ENCODE peak calls at places on chromosome 3, in ten cellular contexts. M is uterus, I is adrenal gland, R is body of pancreas, S is suprapubic skin, Z is breast epithelium, W is A549, E is endothelial cell of umbilical vein, G is HepG2, V is Peyer's patch. P is an unnamed sample. For H3K4me1, the result is how much of the 10 kb centered on the place peaks cover.

GRCh38 chr3:189331002-189331418 is 159.2 kb downstream of the TPRG1 start:
- DNase-seq in G (no peak), S (no peak), V (no peak), Z (no peak), I (no peak), R (no peak), E (no peak), W (no peak), M (no peak), P (no peak)

GRCh38 chr3:52848617-52849016 is 13.8 kb upstream of the MUSTN1 start:
- DNase-seq in S (peak), R (no peak), E (no peak), M (no peak), W (no peak), Z (no peak), V (no peak), G (no peak), I (peak), P (peak)

GRCh38 chr3:5194801-5195509 is 7.4 kb downstream of the EDEM1 start:
- DNase-seq in E (peak), I (peak), W (peak), V (no peak), G (peak), R (peak), S (no peak), Z (peak), M (peak), P (no peak)

GRCh38 chr3:155064920-155065319 is 15.2 kb upstream of the MME start:
- DNase-seq in R (no peak), Z (no peak), W (no peak), E (no peak), S (no peak), V (no peak), M (no peak), I (no peak), G (no peak), P (no peak)

GRCh38 chr3:189978753-189979152 is 141.9 kb downstream of the P3H2 start:
- DNase-seq in E (no peak), R (no peak), M (no peak), W (no peak), I (no peak), S (no peak), G (no peak), V (no peak), Z (no peak), P (no peak)

GRCh38 chr3:53324011-53324544 is 23.3 kb downstream of the DCP1A start:
- DNase-seq in G (no peak), S (no peak), M (no peak), R (no peak), E (no peak), Z (no peak), V (no peak), W (no peak), I (no peak), P (no peak)

GRCh38 chr3:45173776-45174175 is 27.6 kb upstream of the CDCP1 start:
- DNase-seq in G (no peak), S (no peak), E (no peak), I (no peak), W (no peak), M (no peak), R (no peak), Z (no peak), V (no peak), P (no peak)

GRCh38 chr3:115401891-115402501 is 221.3 kb upstream of the GAP43 start:
- DNase-seq in E (peak), W (no peak), Z (no peak), I (no peak), V (no peak), M (no peak), R (no peak), G (no peak), S (no peak), P (no peak)

GRCh38 chr3:184040010-184040409 is 8.5 kb downstream of the HTR3D start:
- DNase-seq in I (peak), W (peak), R (peak), V (no peak), S (no peak), M (no peak), E (peak), G (peak), Z (no peak), P (no peak)

GRCh38 chr3:77707271-77707670 is 667.4 kb downstream of the ROBO2 start:
- DNase-seq in I (no peak), G (no peak), E (no peak), V (no peak), Z (no peak), S (no peak), W (no peak), M (no peak), R (no peak), P (no peak)

GRCh38 chr3:38297947-38298711 is 16.0 kb downstream of the SLC22A14 start:
- DNase-seq in V (no peak), Z (no peak), W (peak), S (no peak), I (no peak), E (peak), M (no peak), G (no peak), R (no peak), P (no peak)

GRCh38 chr3:73661262-73661661 is 36.5 kb upstream of the PDZRN3 start:
- DNase-seq in W (no peak), E (no peak), M (no peak), S (no peak), V (no peak), G (no peak), Z (no peak), I (no peak), R (no peak), P (no peak)

GRCh38 chr3:146746190-146746589 is 141.0 kb upstream of the PLSCR5 start:
- DNase-seq in R (no peak), I (no peak), Z (no peak), W (no peak), V (no peak), S (no peak), E (peak), G (no peak), M (no peak), P (no peak)

GRCh38 chr3:136135039-136135802 is 60.9 kb downstream of the MSL2 start:
- DNase-seq in V (no peak), R (no peak), M (no peak), E (no peak), G (no peak), S (no peak), Z (no peak), W (no peak), I (no peak), P (no peak)

GRCh38 chr3:11734-12133 is 184.8 kb upstream of the CHL1 start:
- DNase-seq in G (no peak), V (no peak), M (no peak), Z (no peak), S (no peak), I (peak), W (peak), R (no peak), E (no peak), P (peak)

GRCh38 chr3:119330858-119331257 is 36.7 kb downstream of the ARHGAP31 start:
- DNase-seq in G (no peak), E (no peak), M (no peak), W (no peak), Z (no peak), V (no peak), R (no peak), I (no peak), S (no peak), P (no peak)

GRCh38 chr3:119330181-119330580 is 36.0 kb downstream of the ARHGAP31 start:
- DNase-seq in G (no peak), I (no peak), E (no peak), S (no peak), W (no peak), M (no peak), V (no peak), R (no peak), Z (no peak), P (no peak)

GRCh38 chr3:119329551-119329950 is 35.4 kb downstream of the ARHGAP31 start:
- DNase-seq in R (no peak), E (no peak), V (no peak), W (no peak), S (no peak), I (no peak), Z (no peak), G (no peak), M (no peak), P (no peak)

GRCh38 chr3:119333773-119334492 is 39.8 kb downstream of the ARHGAP31 start:
- DNase-seq in Z (no peak), V (no peak), G (no peak), W (no peak), R (no peak), M (no peak), I (no peak), S (no peak), E (no peak), P (no peak)

DNA sequence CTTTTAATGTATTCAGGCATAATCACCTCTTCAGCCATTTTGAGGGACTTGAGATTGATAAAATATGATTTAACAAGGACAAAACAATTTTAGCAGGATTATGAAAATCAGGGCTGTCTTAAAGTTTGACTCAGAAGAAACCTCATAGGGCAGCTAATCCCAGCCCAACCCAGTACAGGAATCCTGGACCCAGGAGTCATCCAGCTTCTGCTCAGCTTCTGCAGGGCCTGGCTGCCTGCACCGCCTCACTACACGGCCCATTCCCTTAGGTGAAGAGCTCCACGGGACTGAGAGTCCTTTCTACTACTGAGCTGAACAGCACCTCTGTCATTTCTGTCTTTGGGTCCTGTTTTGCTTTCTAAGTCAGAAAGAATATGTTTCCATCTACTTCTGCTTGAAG is 37.5 kb downstream of the ARHGAP31 start:
- DNase-seq in W (no peak), I (no peak), M (no peak), S (no peak), Z (no peak), R (no peak), G (no peak), E (no peak), V (no peak), P (no peak)
- H3K27ac ChIP-seq in W (no peak), I (no peak), M (no peak), S (no peak), Z (no peak), R (no peak), G (no peak), E (no peak), V (no peak), P (no peak)

GRCh38 chr3:12553921-12554391 is 2.9 kb upstream of the MKRN2 start:
- DNase-seq in R (no peak), G (no peak), E (peak), W (no peak), I (peak), M (peak), V (peak), S (no peak), Z (no peak), P (peak)
- TF ChIP-seq POLR2A in R (no peak), G (no peak), E (peak), W (peak), I (no peak), M (no peak), V (no peak), S (no peak), Z (no peak), P (no peak)

DNA sequence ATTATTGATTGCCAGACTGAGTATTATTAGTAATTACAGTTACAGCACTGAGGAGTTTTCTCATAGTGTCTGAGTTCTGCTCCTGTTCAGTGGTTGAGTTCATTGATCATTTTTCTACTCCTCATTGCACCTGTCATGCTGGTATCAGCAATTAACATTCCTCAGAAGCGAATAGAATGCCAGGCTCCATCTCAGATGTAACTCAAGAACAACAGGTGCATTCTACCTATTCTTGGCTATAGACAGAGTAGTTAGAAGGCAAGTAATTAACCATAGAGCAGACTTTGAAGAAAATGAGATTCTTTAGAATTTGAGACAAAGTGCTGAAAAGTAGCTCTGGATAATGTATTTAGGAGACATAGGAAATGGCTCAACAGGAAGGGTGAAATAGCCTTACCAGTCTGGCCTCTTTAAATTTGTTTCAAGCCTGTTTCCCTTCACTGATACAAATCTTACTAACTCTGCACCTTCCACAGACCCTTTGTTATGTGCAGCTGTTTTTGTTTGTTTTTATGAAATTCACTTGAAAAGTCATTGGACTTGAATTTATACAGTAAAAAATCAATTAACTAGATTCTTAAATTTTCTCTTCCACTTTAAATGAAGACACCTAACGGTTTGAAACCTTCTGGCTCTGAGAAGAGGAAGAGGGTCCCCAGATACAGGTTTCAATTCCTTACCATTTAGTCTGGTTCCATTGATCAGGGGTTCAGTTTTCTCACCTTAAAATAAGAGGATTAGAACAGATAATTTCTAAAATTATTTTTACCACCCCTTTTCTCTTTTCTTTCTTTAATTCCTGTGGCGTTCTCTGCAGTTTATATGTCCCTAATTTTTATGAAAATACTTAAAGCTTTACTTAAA is 109.6 kb downstream of the FNDC3B start:
- DNase-seq in I (no peak), Z (no peak), G (no peak), S (no peak), M (no peak), V (no peak), R (no peak), W (no peak), E (peak), P (no peak)
- H3K4me1 ChIP-seq in I (half or more), Z (under half), G (half or more), S (under half), M (under half), V (under half), R (under half), W (half or more), E (half or more), P (half or more)

GRCh38 chr3:159852256-159852655 is 136.4 kb upstream of the IL12A start:
- DNase-seq in Z (no peak), G (no peak), W (no peak), V (no peak), S (no peak), R (no peak), I (no peak), E (peak), M (no peak), P (no peak)

GRCh38 chr3:159854500-159855124 is 134.0 kb upstream of the IL12A start:
- DNase-seq in M (no peak), W (peak), E (peak), I (no peak), Z (no peak), G (peak), S (no peak), R (no peak), V (no peak), P (no peak)

GRCh38 chr3:159850481-159850880 is 138.2 kb upstream of the IL12A start:
- DNase-seq in R (no peak), E (no peak), W (no peak), V (no peak), Z (no peak), G (no peak), M (no peak), I (no peak), S (no peak), P (no peak)

GRCh38 chr3:159853506-159853864 is 135.2 kb upstream of the IL12A start:
- DNase-seq in S (no peak), R (no peak), E (no peak), M (no peak), Z (no peak), V (no peak), G (no peak), I (no peak), W (no peak), P (no peak)

DNA sequence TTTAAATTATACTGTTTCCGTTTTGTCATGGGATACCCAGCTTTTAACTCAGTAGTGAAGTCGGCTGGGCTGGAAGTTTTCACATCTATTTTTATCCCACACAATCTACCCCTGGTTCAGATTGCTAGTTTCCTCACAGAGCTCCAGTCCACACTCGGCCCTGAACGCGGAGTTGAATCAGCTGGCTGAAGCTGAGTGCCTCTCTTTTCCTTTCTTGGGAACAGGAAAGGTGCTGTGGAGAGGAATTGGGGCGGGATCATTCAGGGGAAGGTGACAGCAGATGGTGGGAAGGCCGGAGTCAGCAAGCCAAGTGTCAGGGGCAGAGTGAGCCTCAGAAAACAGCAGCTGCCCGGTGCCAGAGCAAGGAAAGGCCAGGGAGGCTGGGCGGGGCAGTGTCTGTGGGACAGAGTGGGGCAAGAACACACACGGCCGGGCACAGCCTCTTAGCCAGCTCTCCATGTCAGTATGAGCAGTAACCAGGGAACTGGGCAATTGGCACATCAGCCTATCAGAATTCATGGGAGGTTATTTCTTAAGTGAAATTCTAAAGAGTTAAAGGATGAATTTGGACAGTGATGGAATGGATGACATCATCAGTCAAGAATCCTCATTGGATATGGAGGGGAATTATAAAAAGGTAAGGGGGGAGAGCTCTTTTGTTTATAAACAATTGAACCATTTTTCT is 135.7 kb upstream of the IL12A start:
- DNase-seq in G (no peak), S (no peak), I (peak), R (peak), Z (peak), M (peak), W (peak), E (peak), V (no peak), P (peak)
- H3K27ac ChIP-seq in G (no peak), S (no peak), I (peak), R (no peak), Z (peak), M (peak), W (peak), E (peak), V (peak), P (peak)

GRCh38 chr3:50340404-50341329 is at the start of gene RASSF1:
- DNase-seq in V (peak), E (no peak), M (peak), G (no peak), I (no peak), Z (no peak), S (no peak), W (no peak), R (no peak), P (peak)
- TF ChIP-seq POLR2A in V (no peak), E (peak), M (peak), G (no peak), I (peak), Z (no peak), S (no peak), W (no peak), R (no peak), P (no peak)

P was measured in spleen.